ENCODE peak calls at places on chromosome 15, in four cellular contexts. F is GM12878, I is K562, B is GM12891. T is an unnamed sample.
A peak's percentile ranks its signal among the peaks of the same experiment; 100 is the strongest.

GRCh38 chr15:52448010-52448890 is 80.4 kb downstream of the MYO5A start:
- DNase-seq in F (no peak), I (no peak), B (no peak), T (no peak)

GRCh38 chr15:62306851-62307504 is 141.9 kb upstream of the C2CD4B start:
- DNase-seq in F (no peak), I (peak; percentile 70), B (peak; percentile 23), T (no peak)

GRCh38 chr15:63892794-63893441 is 59.2 kb upstream of the HERC1 start:
- DNase-seq in F (peak; percentile 75), I (peak; percentile 65), B (no peak), T (peak; percentile 95)

GRCh38 chr15:60116456-60117089 is 112.5 kb downstream of the FOXB1 start:
- DNase-seq in F (no peak), I (no peak), B (no peak), T (no peak)

GRCh38 chr15:30992465-30992864 is 1.0 kb upstream of the MTMR10 start:
- DNase-seq in F (no peak), I (no peak), B (no peak), T (no peak)

GRCh38 chr15:100803158-100803440 is 76.5 kb upstream of the ALDH1A3 start:
- DNase-seq in F (no peak), I (no peak), B (no peak), T (no peak)

GRCh38 chr15:36925671-36926421 is 174.5 kb downstream of the MEIS2 start:
- DNase-seq in F (no peak), I (no peak), B (no peak), T (no peak)

GRCh38 chr15:88029696-88030095 is 226.8 kb downstream of the NTRK3 start:
- DNase-seq in F (no peak), I (no peak), B (no peak), T (no peak)

GRCh38 chr15:31302778-31303433 is 23.7 kb upstream of the KLF13 start:
- DNase-seq in F (no peak), I (no peak), B (no peak), T (no peak)

GRCh38 chr15:20356444-20357138 is 185.0 kb downstream of the GOLGA6L6 start:
- DNase-seq in F (no peak), I (peak; percentile 88), B (peak; percentile 80), T (no peak)

GRCh38 chr15:72540606-72541237 is 66.6 kb downstream of the ARIH1 start:
- DNase-seq in F (no peak), I (peak; percentile 24), B (no peak), T (no peak)

GRCh38 chr15:74773731-74774252 is 8.1 kb upstream of the CSK start:
- DNase-seq in F (no peak), I (no peak), B (no peak), T (no peak)

GRCh38 chr15:60121845-60122244 is 117.7 kb downstream of the FOXB1 start:
- DNase-seq in F (peak; percentile 15), I (no peak), B (no peak), T (no peak)

GRCh38 chr15:67510597-67511225 is 10.2 kb upstream of the C15orf61 start:
- DNase-seq in F (no peak), I (no peak), B (no peak), T (no peak)

GRCh38 chr15:71610991-71611720 is 199.2 kb upstream of the NR2E3 start:
- DNase-seq in F (no peak), I (no peak), B (no peak), T (no peak)

GRCh38 chr15:82064824-82065223 is 19.0 kb upstream of the MEX3B start:
- DNase-seq in F (no peak), I (no peak), B (no peak), T (no peak)

GRCh38 chr15:32649336-32649735 is 7.8 kb downstream of the SCG5 start:
- DNase-seq in F (no peak), I (peak; percentile 29), B (no peak), T (no peak)

DNA sequence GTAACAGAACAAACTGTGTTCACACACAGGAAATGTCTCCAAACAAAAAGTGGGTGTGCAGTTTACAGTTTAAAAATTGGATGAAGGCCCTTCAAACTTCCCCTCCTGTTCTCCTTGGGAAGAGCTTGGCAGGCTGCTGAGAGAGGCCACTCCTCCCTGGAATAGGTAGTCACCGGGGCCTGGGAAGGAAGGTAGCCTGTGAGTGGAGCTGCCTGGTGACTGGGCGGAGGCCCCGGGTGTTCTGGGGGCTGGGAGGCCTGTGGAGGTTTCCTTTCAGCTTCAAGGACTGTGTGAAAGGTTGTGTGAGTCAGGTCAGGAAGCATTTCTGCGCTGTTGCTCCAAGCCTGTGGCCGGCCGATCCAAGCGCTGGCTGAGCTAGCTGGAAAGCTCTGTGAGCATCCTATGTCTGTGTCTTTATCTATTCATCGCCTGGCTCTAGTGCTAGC is 14.1 kb downstream of the SLCO3A1 start:
- DNase-seq in F (no peak), I (no peak), B (no peak), T (no peak)
- TF ChIP-seq POLR2AphosphoS5 in F (no peak), I (no peak), B (no peak), T (no peak)

DNA sequence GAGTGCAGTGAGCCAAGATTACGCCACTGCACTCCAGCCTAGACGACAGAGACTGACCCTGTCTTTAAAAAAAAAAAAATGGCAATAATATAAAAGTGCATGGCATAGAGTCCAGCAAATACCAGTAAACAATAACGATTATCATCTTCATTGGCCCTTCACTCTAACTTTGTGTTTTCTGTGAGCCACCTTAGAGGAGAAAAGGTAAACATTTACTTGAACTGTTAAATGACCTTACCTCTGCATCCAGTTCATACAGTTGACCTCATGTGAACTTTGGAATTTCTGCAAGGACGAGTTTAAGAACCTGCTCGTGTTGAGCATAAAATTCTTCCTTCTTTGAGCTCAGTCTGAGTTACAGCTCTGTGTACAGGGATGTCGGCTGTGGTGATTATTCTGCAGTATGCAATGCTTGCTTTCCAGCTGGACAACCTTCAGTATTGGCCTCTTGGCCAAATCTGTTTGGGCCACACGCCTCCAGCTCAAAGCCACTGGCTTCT is 56.6 kb downstream of the RLBP1 start:
- DNase-seq in F (no peak), I (no peak), B (no peak), T (no peak)
- TF ChIP-seq SPI1 in F (no peak), I (no peak), B (no peak), T (no peak)

GRCh38 chr15:92906563-92907081 is 6.5 kb downstream of the CHD2 start:
- DNase-seq in F (no peak), I (peak; percentile 77), B (no peak), T (no peak)
- TF ChIP-seq POLR2AphosphoS5 in F (no peak), I (no peak), B (no peak), T (no peak)

GRCh38 chr15:69452702-69453513 is at the start of gene RPLP1:
- DNase-seq in F (peak; percentile 77), I (peak; percentile 97), B (peak; percentile 75), T (peak; percentile 95)

GRCh38 chr15:69454953-69455352 is 2.3 kb downstream of the RPLP1 start:
- DNase-seq in F (no peak), I (peak; percentile 27), B (no peak), T (no peak)

GRCh38 chr15:69456208-69457166 is 3.9 kb downstream of the RPLP1 start:
- DNase-seq in F (no peak), I (peak; percentile 33), B (no peak), T (no peak)

GRCh38 chr15:69450968-69451695 is 1.5 kb upstream of the RPLP1 start:
- DNase-seq in F (no peak), I (peak; percentile 40), B (no peak), T (no peak)

DNA sequence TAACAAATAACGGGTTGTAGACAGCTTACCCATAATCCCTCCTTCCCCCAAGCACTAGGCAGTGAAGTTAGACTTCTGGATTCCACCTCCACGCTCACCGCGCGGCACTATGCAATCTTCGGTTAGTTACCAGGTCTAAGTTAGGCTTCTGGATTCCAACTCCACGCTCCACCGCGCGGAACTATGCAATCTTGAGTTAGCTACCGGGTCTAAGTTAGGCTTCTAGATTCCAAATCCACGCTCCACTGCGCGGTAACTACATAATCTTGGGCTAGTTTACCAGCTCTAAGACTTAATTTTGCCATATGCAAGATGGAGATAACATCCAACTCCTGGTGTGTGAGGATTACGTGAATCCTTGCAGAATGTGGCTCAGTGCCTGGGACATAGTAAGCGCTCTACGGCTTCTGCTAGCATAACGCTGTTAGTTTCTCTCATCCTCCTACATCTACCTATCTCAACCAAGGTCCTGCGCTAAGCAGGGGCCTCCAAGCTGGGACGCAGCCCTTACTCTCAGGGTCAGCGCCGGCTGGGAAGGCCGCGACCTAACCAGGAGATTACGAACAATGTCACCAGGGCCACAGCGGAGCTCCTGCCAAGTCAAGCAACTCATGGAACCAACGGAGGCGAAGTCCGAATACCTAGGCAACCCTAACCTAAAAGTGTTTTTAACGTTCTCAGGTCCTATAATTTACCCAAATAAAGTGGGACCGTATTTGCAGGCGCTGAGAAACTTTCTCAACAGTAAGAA is 492 bp upstream of the RPLP1 start:
- DNase-seq in F (no peak), I (peak; percentile 78), B (no peak), T (peak; percentile 65)
- TF ChIP-seq SPI1 in F (no peak), I (no peak), B (no peak), T (no peak)

DNA sequence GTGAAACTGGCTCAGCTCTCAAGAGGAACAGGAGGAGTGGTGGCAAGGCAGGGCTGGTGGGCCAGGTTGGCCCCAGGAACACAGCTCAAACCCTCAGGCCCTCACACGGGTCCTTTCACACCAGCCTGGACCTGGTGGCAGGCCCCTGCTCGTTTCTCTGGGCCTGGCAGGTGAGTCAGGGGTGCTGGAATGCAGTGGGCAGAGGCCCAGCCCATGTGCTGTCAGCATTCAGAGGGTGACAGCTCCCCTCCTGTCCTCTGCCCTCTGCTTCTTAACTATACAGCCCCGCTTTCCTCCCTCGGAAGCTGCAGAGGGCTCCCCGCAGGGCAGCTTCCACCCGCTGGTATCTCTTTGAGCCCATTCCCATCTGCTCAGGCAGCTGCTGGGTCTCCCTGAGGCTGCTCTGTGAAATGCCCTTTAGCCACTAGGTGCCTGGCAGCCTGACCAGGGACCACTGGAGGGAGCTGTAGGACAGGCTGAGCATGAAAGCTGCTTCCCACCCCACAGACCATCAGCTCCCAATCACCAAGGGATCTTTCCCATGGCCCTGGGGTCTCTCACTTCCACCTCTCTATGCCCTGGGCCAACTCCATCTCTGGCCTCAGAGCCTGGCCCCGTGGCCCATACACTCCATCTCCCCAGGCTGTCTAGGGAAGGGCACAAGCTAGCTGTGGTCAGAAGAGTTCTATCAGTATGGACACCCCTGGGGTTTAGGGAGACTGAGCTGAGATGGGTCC is 24.8 kb downstream of the SHF start:
- DNase-seq in F (peak; percentile 27), I (peak; percentile 84), B (peak; percentile 84), T (peak; percentile 51)
- TF ChIP-seq POLR2AphosphoS5 in F (no peak), I (no peak), B (no peak), T (no peak)

DNA sequence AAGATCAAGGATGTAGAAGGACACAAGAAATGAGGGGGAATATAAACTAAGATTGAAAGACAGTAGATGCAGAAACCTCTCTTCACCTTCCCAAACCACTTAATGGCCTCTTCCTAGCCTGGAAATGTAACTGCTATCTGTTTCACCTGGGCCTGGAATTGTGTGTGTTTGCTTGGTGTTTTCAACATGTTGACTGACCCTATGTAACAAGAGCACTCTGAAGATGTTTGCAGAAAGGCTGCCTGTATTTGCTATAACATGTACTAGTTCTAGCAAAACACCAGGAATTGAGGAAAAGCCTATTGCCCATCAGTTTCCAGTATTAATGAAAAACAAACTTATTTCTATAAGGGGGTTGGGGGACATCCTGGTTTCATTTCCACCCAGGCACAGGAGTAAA is 248.3 kb downstream of the WDR72 start:
- DNase-seq in F (no peak), I (no peak), B (no peak), T (no peak)
- TF ChIP-seq SPI1 in F (no peak), I (no peak), B (no peak), T (no peak)

GRCh38 chr15:99450896-99451358 is 114.9 kb upstream of the MEF2A start:
- DNase-seq in F (no peak), I (peak; percentile 70), B (no peak), T (peak; percentile 30)
- TF ChIP-seq POLR2AphosphoS5 in F (no peak), I (no peak), B (no peak), T (no peak)